ENCODE peak calls at places on chromosomes 3 and 15, in ten cellular contexts. P is fibroblast of mammary gland; Y is iPS-NIHi11; M is stimulated activated effector memory CD8-positive, alpha-beta T cell treated with anti-CD3 and anti-CD28 coated beads, Interleukin-12 subunit alpha, Interleukin-12 subunit beta, amount 100 ng/mL, for 72 hours; E is stimulated activated CD4-positive, alpha-beta T cell treated with anti-CD3 and anti-CD28 coated beads, Interleukin-15, amount 100 ng/mL, for 1 hour; U is PC-3; R is NCI-H2029 treated with DMSO at 0.1 percent for 48 hours; D is Daoy; I is hepatic stellate cell; K is MM.1S. G is an unnamed sample.

GRCh38 chr3:154122912-154123559 is 1.8 kb downstream of the ARHGEF26 start:
- DNase-seq in I (no peak), K (peak), D (peak), P (peak), R (no peak), U (peak), M (no peak), E (no peak), Y (no peak), G (no peak)

GRCh38 chr15:31488437-31489204 is 162.0 kb downstream of the KLF13 start:
- DNase-seq in K (peak), Y (peak), P (peak), D (peak), E (peak), U (peak), I (peak), M (peak), R (no peak), G (peak)

GRCh38 chr15:28892789-28893610 is 7.2 kb downstream of the APBA2 start:
- DNase-seq in I (peak), E (no peak), K (peak), R (no peak), U (no peak), Y (no peak), P (peak), D (peak), M (no peak), G (no peak)

GRCh38 chr3:16884084-16884747 is 539 bp upstream of the PLCL2 start:
- DNase-seq in K (peak), E (peak), I (peak), R (no peak), P (peak), M (peak), D (peak), Y (peak), U (peak), G (no peak)

GRCh38 chr15:74396445-74397238 is 29.2 kb upstream of the CYP11A1 start:
- DNase-seq in M (peak), D (peak), E (no peak), U (peak), I (peak), K (no peak), Y (no peak), R (no peak), P (peak), G (peak)

GRCh38 chr3:19888428-19889152 is 45.4 kb downstream of the EFHB start:
- DNase-seq in U (peak), Y (no peak), M (no peak), E (no peak), P (no peak), D (no peak), K (no peak), I (no peak), R (no peak), G (no peak)

GRCh38 chr3:8452112-8452511 is 49.5 kb upstream of the LMCD1 start:
- DNase-seq in R (no peak), Y (no peak), M (no peak), I (no peak), E (no peak), K (no peak), P (no peak), U (no peak), D (no peak), G (no peak)

GRCh38 chr15:53256457-53256856 is 466.3 kb upstream of the ONECUT1 start:
- DNase-seq in E (no peak), R (no peak), P (no peak), I (no peak), D (no peak), U (no peak), M (no peak), K (no peak), Y (no peak), G (no peak)

GRCh38 chr15:66290518-66290917 is 2.9 kb upstream of the DIS3L start:
- DNase-seq in P (no peak), I (no peak), D (no peak), E (no peak), M (peak), R (no peak), U (no peak), K (peak), Y (no peak), G (no peak)

GRCh38 chr15:39939487-39940452 is 5.9 kb downstream of the EIF2AK4 start:
- DNase-seq in I (no peak), M (no peak), R (no peak), U (no peak), K (peak), P (no peak), Y (no peak), E (no peak), D (no peak), G (no peak)

GRCh38 chr3:13420817-13421755 is 964 bp upstream of the NUP210 start:
- DNase-seq in U (no peak), K (peak), E (peak), M (peak), I (no peak), Y (no peak), P (no peak), D (no peak), R (peak), G (no peak)

GRCh38 chr15:37034392-37034791 is 66.0 kb downstream of the MEIS2 start:
- DNase-seq in K (peak), Y (no peak), E (no peak), P (no peak), R (no peak), M (no peak), U (no peak), I (no peak), D (no peak), G (no peak)

GRCh38 chr3:60774617-60775016 is 476.6 kb downstream of the FHIT start:
- DNase-seq in E (no peak), Y (no peak), R (no peak), K (no peak), U (peak), P (no peak), I (no peak), M (no peak), D (no peak), G (no peak)

GRCh38 chr3:128070898-128071591 is 18.8 kb downstream of the SEC61A1 start:
- DNase-seq in R (no peak), P (no peak), E (no peak), Y (no peak), M (no peak), K (no peak), U (no peak), I (no peak), D (no peak), G (no peak)

GRCh38 chr3:185998136-185998535 is 60.3 kb upstream of the TRA2B start:
- DNase-seq in R (no peak), M (no peak), Y (no peak), D (no peak), P (no peak), U (no peak), I (no peak), E (no peak), K (no peak), G (no peak)

GRCh38 chr3:11434697-11435096 is 162.5 kb downstream of the ATG7 start:
- DNase-seq in E (no peak), D (no peak), I (no peak), R (no peak), K (no peak), P (no peak), U (no peak), Y (no peak), M (no peak), G (no peak)

GRCh38 chr3:99659965-99660364 is 21.6 kb downstream of the COL8A1 start:
- DNase-seq in M (no peak), U (no peak), P (peak), I (no peak), K (no peak), R (no peak), D (no peak), Y (no peak), E (no peak), G (no peak)

GRCh38 chr3:29697989-29698388 is 417.1 kb downstream of the RBMS3 start:
- DNase-seq in R (no peak), M (no peak), E (no peak), Y (no peak), P (peak), K (no peak), U (peak), I (peak), D (no peak), G (no peak)

GRCh38 chr15:26628879-26629529 is 143.9 kb downstream of the GABRB3 start:
- DNase-seq in I (no peak), E (no peak), R (no peak), Y (peak), D (peak), M (no peak), P (peak), K (no peak), U (peak), G (peak)

GRCh38 chr3:126971891-126972351 is 11.0 kb upstream of the PLXNA1 start:
- DNase-seq in D (no peak), R (no peak), Y (peak), K (no peak), P (peak), U (no peak), I (peak), E (no peak), M (no peak), G (no peak)

GRCh38 chr3:187741403-187742350 is 3.6 kb downstream of the BCL6 start:
- DNase-seq in K (peak), D (peak), P (peak), M (peak), E (peak), Y (no peak), U (peak), I (no peak), R (peak), G (peak)

GRCh38 chr15:69713726-69714559 is 261.3 kb downstream of the RPLP1 start:
- DNase-seq in I (no peak), P (no peak), D (peak), U (peak), Y (no peak), K (peak), R (no peak), E (peak), M (peak), G (no peak)

GRCh38 chr3:52092291-52092660 is 35.9 kb upstream of the DUSP7 start:
- DNase-seq in R (no peak), Y (no peak), M (no peak), U (no peak), P (no peak), I (no peak), E (no peak), K (no peak), D (no peak), G (no peak)

GRCh38 chr3:64358853-64359252 is 133.6 kb upstream of the PRICKLE2 start:
- DNase-seq in U (no peak), D (no peak), P (no peak), M (no peak), Y (no peak), E (no peak), K (peak), R (no peak), I (no peak), G (no peak)

GRCh38 chr15:85865070-85865684 is 70.5 kb upstream of the KLHL25 start:
- DNase-seq in M (no peak), I (peak), K (peak), Y (peak), P (peak), E (no peak), D (peak), R (no peak), U (peak), G (no peak)

GRCh38 chr15:72201346-72202029 is 3.9 kb upstream of the GRAMD2A start:
- DNase-seq in P (no peak), E (no peak), I (no peak), K (peak), Y (no peak), R (no peak), U (no peak), M (no peak), D (no peak), G (no peak)

GRCh38 chr3:14151471-14152083 is 26.7 kb downstream of the TMEM43 start:
- DNase-seq in E (no peak), P (no peak), R (no peak), M (no peak), Y (no peak), K (no peak), U (no peak), I (no peak), D (no peak), G (no peak)

GRCh38 chr15:48643776-48644497 is 1.6 kb downstream of the FBN1 start:
- DNase-seq in D (no peak), U (peak), Y (no peak), E (no peak), M (no peak), P (peak), K (no peak), R (no peak), I (no peak), G (no peak)

GRCh38 chr15:81105521-81105920 is 28.5 kb upstream of the CFAP161 start:
- DNase-seq in P (peak), E (no peak), R (no peak), D (no peak), U (no peak), Y (no peak), K (no peak), M (no peak), I (no peak), G (no peak)

GRCh38 chr15:90046846-90047481 is 45.8 kb downstream of the ZNF710 start:
- DNase-seq in R (peak), I (no peak), E (no peak), D (no peak), M (no peak), K (peak), P (no peak), Y (peak), U (peak), G (no peak)

GRCh38 chr3:59267021-59267420 is 217.2 kb upstream of the CFAP20DC start:
- DNase-seq in R (no peak), I (no peak), M (no peak), U (no peak), Y (no peak), D (no peak), P (no peak), K (no peak), E (no peak), G (no peak)

G was measured in kidney glomerular epithelial cell.